ENCODE peak calls at places on chromosomes 2 and 18, in four cellular contexts. One of them, this sample, is unnamed.

GRCh38 chr2:149745396-149745925 is 157.9 kb upstream of the MMADHC start:
- ATAC-seq in GM12878: no peak
- ATAC-seq in A549: no peak
- ATAC-seq in HepG2: no peak
- ATAC-seq in this sample: no peak

GRCh38 chr2:157784169-157784822 is 91.8 kb downstream of the ACVR1 start:
- ATAC-seq in GM12878: no peak
- ATAC-seq in A549: peak; percentile 93
- ATAC-seq in HepG2: peak; percentile 47
- ATAC-seq in this sample: peak; percentile 50

GRCh38 chr2:37554687-37555086 is 116.8 kb downstream of the CDC42EP3 start:
- ATAC-seq in A549: no peak
- ATAC-seq in HepG2: no peak
- ATAC-seq in GM12878: no peak
- ATAC-seq in this sample: no peak

GRCh38 chr2:237097911-237098702 is 12.4 kb downstream of the COPS8 start:
- ATAC-seq in A549: peak; percentile 80
- ATAC-seq in GM12878: no peak
- ATAC-seq in HepG2: no peak
- ATAC-seq in this sample: peak; percentile 59

GRCh38 chr2:98743835-98744234 is 12.9 kb upstream of the MGAT4A start:
- ATAC-seq in GM12878: no peak
- ATAC-seq in HepG2: no peak
- ATAC-seq in A549: no peak
- ATAC-seq in this sample: no peak

GRCh38 chr2:212157011-212157410 is 381.6 kb downstream of the ERBB4 start:
- ATAC-seq in HepG2: no peak
- ATAC-seq in GM12878: no peak
- ATAC-seq in A549: no peak
- ATAC-seq in this sample: no peak

GRCh38 chr18:10215444-10215843 is 239.0 kb upstream of the APCDD1 start:
- ATAC-seq in A549: no peak
- ATAC-seq in HepG2: no peak
- ATAC-seq in GM12878: no peak
- ATAC-seq in this sample: no peak

GRCh38 chr2:169712791-169713227 is 18.5 kb downstream of the PHOSPHO2 start:
- ATAC-seq in HepG2: no peak
- ATAC-seq in GM12878: no peak
- ATAC-seq in A549: no peak
- ATAC-seq in this sample: no peak

GRCh38 chr2:221428896-221429295 is 143.2 kb downstream of the EPHA4 start:
- ATAC-seq in A549: no peak
- ATAC-seq in GM12878: no peak
- ATAC-seq in HepG2: no peak
- ATAC-seq in this sample: no peak

GRCh38 chr18:8474661-8475060 is 134.6 kb upstream of the RAB12 start:
- ATAC-seq in HepG2: no peak
- ATAC-seq in GM12878: no peak
- ATAC-seq in A549: no peak
- ATAC-seq in this sample: no peak

GRCh38 chr2:10357770-10358169 is 55.1 kb downstream of the HPCAL1 start:
- ATAC-seq in GM12878: no peak
- ATAC-seq in HepG2: peak; percentile 14
- ATAC-seq in A549: no peak
- ATAC-seq in this sample: no peak

GRCh38 chr2:69114534-69114933 is 101.6 kb downstream of the ANTXR1 start:
- ATAC-seq in HepG2: no peak
- ATAC-seq in GM12878: no peak
- ATAC-seq in A549: no peak
- ATAC-seq in this sample: no peak

GRCh38 chr2:230205034-230205433 is 14.8 kb downstream of the SP110 start:
- ATAC-seq in A549: no peak
- ATAC-seq in GM12878: peak; percentile 69
- ATAC-seq in HepG2: no peak
- ATAC-seq in this sample: no peak

DNA sequence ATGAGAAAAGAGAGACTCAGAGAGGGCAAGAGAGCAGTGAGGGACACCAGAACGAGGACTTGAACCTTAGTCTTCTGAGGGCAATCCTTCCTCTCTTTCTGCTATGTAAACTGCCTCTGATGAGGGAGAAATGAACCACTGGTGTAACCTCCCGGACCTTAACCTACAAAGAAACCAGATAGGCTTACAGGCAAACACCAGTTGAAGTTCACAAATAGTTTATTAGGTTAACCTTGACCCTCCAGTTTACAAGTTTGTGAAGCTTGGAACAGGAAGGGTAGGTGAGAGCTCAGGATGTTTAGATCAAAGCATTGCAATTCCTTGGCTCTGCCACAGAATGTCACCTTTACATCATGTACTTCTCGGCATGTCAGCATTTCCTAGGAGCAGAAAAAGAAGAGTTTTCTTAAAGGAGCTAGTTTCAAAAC is 486.4 kb upstream of the SPRED2 start:
- ATAC-seq in A549: no peak
- ATAC-seq in HepG2: peak; percentile 92
- ATAC-seq in GM12878: no peak
- ATAC-seq in this sample: no peak
- TF ChIP-seq CTCF in A549: no peak
- TF ChIP-seq CTCF in HepG2: peak; percentile 71
- TF ChIP-seq CTCF in GM12878: no peak
- TF ChIP-seq CTCF in this sample: no peak

GRCh38 chr18:48621240-48621639 is 82.4 kb downstream of the CTIF start:
- ATAC-seq in HepG2: no peak
- ATAC-seq in GM12878: no peak
- ATAC-seq in A549: peak; percentile 73
- ATAC-seq in this sample: no peak

GRCh38 chr18:48627216-48627615 is 88.4 kb downstream of the CTIF start:
- ATAC-seq in GM12878: no peak
- ATAC-seq in HepG2: no peak
- ATAC-seq in A549: no peak
- ATAC-seq in this sample: no peak

GRCh38 chr18:48622911-48623431 is 84.1 kb downstream of the CTIF start:
- ATAC-seq in GM12878: peak; percentile 57
- ATAC-seq in HepG2: no peak
- ATAC-seq in A549: peak; percentile 64
- ATAC-seq in this sample: peak; percentile 41

GRCh38 chr18:48621815-48622555 is 83.2 kb downstream of the CTIF start:
- ATAC-seq in GM12878: no peak
- ATAC-seq in HepG2: no peak
- ATAC-seq in A549: peak; percentile 8
- ATAC-seq in this sample: no peak

GRCh38 chr18:48623468-48624220 is 84.8 kb downstream of the CTIF start:
- ATAC-seq in HepG2: no peak
- ATAC-seq in GM12878: no peak
- ATAC-seq in A549: peak; percentile 69
- ATAC-seq in this sample: peak; percentile 66
- TF ChIP-seq EP300 in HepG2: no peak
- TF ChIP-seq EP300 in GM12878: no peak
- TF ChIP-seq EP300 in A549: peak; percentile 47
- TF ChIP-seq EP300 in this sample: no peak

DNA sequence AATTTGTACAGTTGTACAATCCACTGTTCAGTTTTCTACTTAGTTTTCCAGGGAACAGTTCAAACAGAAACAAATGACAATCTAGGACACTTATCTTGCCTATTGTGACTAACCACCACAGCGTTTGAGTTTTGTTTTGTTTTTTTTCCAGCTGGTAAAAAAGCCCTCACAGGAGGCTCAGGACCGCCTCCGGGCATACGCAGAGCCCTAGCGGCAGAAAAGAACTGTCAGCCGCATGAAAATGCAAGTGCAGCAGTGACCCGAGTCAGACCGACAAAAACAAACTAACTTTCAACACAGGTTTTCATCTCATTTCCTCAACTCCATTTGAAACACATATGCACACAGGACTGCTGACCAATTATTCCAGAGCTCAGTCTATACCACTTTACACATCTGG is 68.6 kb downstream of the STEAP3 start:
- ATAC-seq in HepG2: peak; percentile 81
- ATAC-seq in A549: no peak
- ATAC-seq in GM12878: no peak
- ATAC-seq in this sample: no peak
- TF ChIP-seq CTCF in HepG2: peak; percentile 31
- TF ChIP-seq CTCF in A549: no peak
- TF ChIP-seq CTCF in GM12878: no peak
- TF ChIP-seq CTCF in this sample: peak; percentile 41

GRCh38 chr18:73983496-73983895 is 164.1 kb downstream of the FBXO15 start:
- ATAC-seq in A549: no peak
- ATAC-seq in HepG2: no peak
- ATAC-seq in GM12878: no peak
- ATAC-seq in this sample: no peak

GRCh38 chr18:73983970-73984369 is 163.7 kb downstream of the FBXO15 start:
- ATAC-seq in GM12878: no peak
- ATAC-seq in HepG2: no peak
- ATAC-seq in A549: no peak
- ATAC-seq in this sample: no peak

GRCh38 chr18:73986711-73987110 is 160.9 kb downstream of the FBXO15 start:
- ATAC-seq in HepG2: no peak
- ATAC-seq in GM12878: no peak
- ATAC-seq in A549: no peak
- ATAC-seq in this sample: no peak

GRCh38 chr18:73987247-73987980 is 160.2 kb downstream of the FBXO15 start:
- ATAC-seq in GM12878: no peak
- ATAC-seq in HepG2: no peak
- ATAC-seq in A549: no peak
- ATAC-seq in this sample: no peak

GRCh38 chr18:73985855-73986254 is 161.8 kb downstream of the FBXO15 start:
- ATAC-seq in A549: no peak
- ATAC-seq in HepG2: no peak
- ATAC-seq in GM12878: no peak
- ATAC-seq in this sample: no peak
- TF ChIP-seq EP300 in A549: no peak
- TF ChIP-seq EP300 in HepG2: no peak
- TF ChIP-seq EP300 in GM12878: no peak
- TF ChIP-seq EP300 in this sample: no peak

GRCh38 chr2:207747653-207748560 is 21.8 kb downstream of the FZD5 start:
- ATAC-seq in HepG2: peak; percentile 60
- ATAC-seq in A549: peak; percentile 82
- ATAC-seq in GM12878: no peak
- ATAC-seq in this sample: no peak

GRCh38 chr2:207749873-207750272 is 19.8 kb downstream of the FZD5 start:
- ATAC-seq in A549: no peak
- ATAC-seq in GM12878: no peak
- ATAC-seq in HepG2: no peak
- ATAC-seq in this sample: no peak

GRCh38 chr2:207750315-207750714 is 19.4 kb downstream of the FZD5 start:
- ATAC-seq in GM12878: no peak
- ATAC-seq in HepG2: no peak
- ATAC-seq in A549: no peak
- ATAC-seq in this sample: no peak

GRCh38 chr2:207750876-207751275 is 18.8 kb downstream of the FZD5 start:
- ATAC-seq in A549: no peak
- ATAC-seq in GM12878: no peak
- ATAC-seq in HepG2: no peak
- ATAC-seq in this sample: no peak

DNA sequence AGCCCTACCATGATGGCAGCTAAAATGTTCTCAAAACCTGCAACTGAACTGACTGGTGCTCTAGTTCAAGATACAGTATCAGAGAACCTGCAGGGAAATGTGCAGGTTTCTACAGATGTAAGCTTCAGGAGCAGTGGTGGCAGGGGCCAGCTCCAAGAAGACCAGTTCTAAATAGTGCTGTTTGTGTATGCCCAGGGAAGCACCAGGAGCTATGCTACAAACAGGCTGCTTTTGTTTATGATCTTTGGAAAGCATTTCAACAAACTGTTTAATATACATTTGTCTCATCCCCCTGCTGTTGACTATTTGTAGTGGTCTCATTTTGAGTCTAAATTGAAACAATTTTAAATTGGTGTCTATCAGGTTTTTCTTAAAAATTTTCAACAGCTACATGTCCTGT is 20.7 kb downstream of the FZD5 start:
- ATAC-seq in GM12878: no peak
- ATAC-seq in HepG2: no peak
- ATAC-seq in A549: peak; percentile 8
- ATAC-seq in this sample: no peak
- TF ChIP-seq CTCF in GM12878: no peak
- TF ChIP-seq CTCF in HepG2: no peak
- TF ChIP-seq CTCF in A549: no peak
- TF ChIP-seq CTCF in this sample: no peak

GRCh38 chr2:43169091-43169936 is 57.1 kb downstream of the ZFP36L2 start:
- ATAC-seq in HepG2: peak; percentile 37
- ATAC-seq in GM12878: peak; percentile 76
- ATAC-seq in A549: peak; percentile 37
- ATAC-seq in this sample: peak; percentile 27
- TF ChIP-seq EP300 in HepG2: no peak
- TF ChIP-seq EP300 in GM12878: peak; percentile 61
- TF ChIP-seq EP300 in A549: no peak
- TF ChIP-seq EP300 in this sample: no peak

This sample was measured in gastroesophageal sphincter.